ENCODE peak calls at places on chromosomes 6 and 20, in ten cellular contexts. B is AG09309; J is T-helper 2 cell; E is tibial artery; X is natural killer cell; F is activated CD4-positive, CD25-positive, alpha-beta regulatory T cell; T is EH; K is HuH-7; G is mesenchymal stem cell; R is heart left ventricle. W is an unnamed sample.

GRCh38 chr20:38581013-38581412 is at the start of gene ADIG:
- DNase-seq in B (no peak), J (no peak), E (no peak), X (no peak), F (no peak), T (no peak), K (no peak), G (no peak), R (peak; percentile 73), W (peak; percentile 45)

GRCh38 chr6:23414204-23414501 is 711.9 kb upstream of the NRSN1 start:
- DNase-seq in B (peak; percentile 44), J (no peak), E (no peak), X (no peak), F (no peak), T (peak; percentile 83), K (peak; percentile 5), G (peak; percentile 80), R (no peak), W (peak; percentile 25)

GRCh38 chr6:111692327-111693164 is 86.9 kb upstream of the TRAF3IP2 start:
- DNase-seq in B (no peak), J (no peak), E (no peak), X (no peak), F (no peak), T (no peak), K (peak; percentile 41), G (no peak), R (no peak), W (no peak)

GRCh38 chr20:4788314-4788713 is 66.6 kb downstream of the PRND start:
- DNase-seq in B (no peak), J (no peak), E (no peak), X (no peak), F (no peak), T (no peak), K (no peak), G (no peak), R (no peak), W (no peak)

GRCh38 chr20:25507385-25508082 is 77.8 kb downstream of the NINL start:
- DNase-seq in B (no peak), J (no peak), E (no peak), X (no peak), F (no peak), T (no peak), K (no peak), G (no peak), R (no peak), W (no peak)

GRCh38 chr6:100464910-100465700 is at the start of gene SIM1:
- DNase-seq in B (no peak), J (no peak), E (peak; percentile 41), X (no peak), F (no peak), T (peak; percentile 98), K (peak; percentile 93), G (peak; percentile 66), R (peak; percentile 79), W (peak; percentile 94)

GRCh38 chr6:155244434-155244833 is 19.4 kb upstream of the CLDN20 start:
- DNase-seq in B (no peak), J (no peak), E (no peak), X (no peak), F (no peak), T (no peak), K (no peak), G (no peak), R (no peak), W (no peak)

GRCh38 chr6:44892579-44892978 is 435.6 kb upstream of the RUNX2 start:
- DNase-seq in B (no peak), J (no peak), E (no peak), X (no peak), F (no peak), T (no peak), K (no peak), G (no peak), R (no peak), W (no peak)

GRCh38 chr6:132713355-132714134 is at the start of gene VNN1:
- DNase-seq in B (no peak), J (no peak), E (peak; percentile 60), X (no peak), F (no peak), T (peak; percentile 6), K (no peak), G (no peak), R (no peak), W (peak; percentile 75)

GRCh38 chr6:122869437-122870024 is 80.5 kb downstream of the SMPDL3A start:
- DNase-seq in B (no peak), J (no peak), E (no peak), X (no peak), F (no peak), T (peak; percentile 14), K (peak; percentile 33), G (peak; percentile 60), R (no peak), W (peak; percentile 75)

GRCh38 chr6:127117979-127118504 is 429 bp upstream of the RSPO3 start:
- DNase-seq in B (no peak), J (no peak), E (no peak), X (no peak), F (no peak), T (peak; percentile 4), K (peak; percentile 21), G (peak; percentile 50), R (no peak), W (peak; percentile 51)

GRCh38 chr20:21557246-21557982 is 43.5 kb upstream of the NKX2-2 start:
- DNase-seq in B (no peak), J (peak; percentile 35), E (no peak), X (no peak), F (peak; percentile 15), T (no peak), K (no peak), G (no peak), R (no peak), W (no peak)

GRCh38 chr20:15799871-15800270 is 773.4 kb downstream of the KIF16B start:
- DNase-seq in B (no peak), J (no peak), E (no peak), X (no peak), F (no peak), T (peak; percentile 43), K (no peak), G (peak; percentile 18), R (no peak), W (peak; percentile 32)

GRCh38 chr6:105357147-105357546 is 45.7 kb downstream of the PREP start:
- DNase-seq in B (no peak), J (no peak), E (no peak), X (no peak), F (no peak), T (no peak), K (no peak), G (no peak), R (no peak), W (no peak)

GRCh38 chr6:156866181-156866862 is 89.1 kb downstream of the ARID1B start:
- DNase-seq in B (no peak), J (no peak), E (no peak), X (no peak), F (peak; percentile 5), T (peak; percentile 75), K (no peak), G (peak; percentile 84), R (no peak), W (no peak)

GRCh38 chr6:47168176-47168575 is 126.0 kb upstream of the ADGRF1 start:
- DNase-seq in B (peak; percentile 96), J (no peak), E (peak; percentile 67), X (no peak), F (no peak), T (peak; percentile 98), K (no peak), G (peak; percentile 93), R (no peak), W (peak; percentile 95)

GRCh38 chr6:56944651-56945050 is 10.3 kb upstream of the BEND6 start:
- DNase-seq in B (no peak), J (no peak), E (no peak), X (no peak), F (no peak), T (no peak), K (no peak), G (no peak), R (no peak), W (no peak)

GRCh38 chr20:16968099-16968498 is 219.9 kb downstream of the OTOR start:
- DNase-seq in B (no peak), J (no peak), E (no peak), X (no peak), F (no peak), T (no peak), K (no peak), G (no peak), R (no peak), W (no peak)

GRCh38 chr6:46655803-46656202 is 3.0 kb downstream of the SLC25A27 start:
- DNase-seq in B (no peak), J (no peak), E (no peak), X (no peak), F (no peak), T (no peak), K (peak; percentile 46), G (peak; percentile 11), R (no peak), W (no peak)

GRCh38 chr20:58978351-58979190 is 2.5 kb upstream of the NELFCD start:
- DNase-seq in B (no peak), J (no peak), E (no peak), X (no peak), F (no peak), T (no peak), K (no peak), G (no peak), R (no peak), W (no peak)

GRCh38 chr20:36745234-36745926 is 510 bp downstream of the NDRG3 start:
- DNase-seq in B (no peak), J (no peak), E (no peak), X (no peak), F (no peak), T (peak; percentile 13), K (peak; percentile 56), G (peak; percentile 27), R (peak; percentile 68), W (peak; percentile 45)

GRCh38 chr6:2958331-2958711 is 13.0 kb downstream of the SERPINB6 start:
- DNase-seq in B (no peak), J (no peak), E (peak; percentile 63), X (no peak), F (no peak), T (no peak), K (no peak), G (no peak), R (peak; percentile 76), W (no peak)

GRCh38 chr6:8131265-8131897 is 29.0 kb upstream of the EEF1E1 start:
- DNase-seq in B (peak; percentile 14), J (peak; percentile 4), E (no peak), X (no peak), F (no peak), T (peak; percentile 77), K (peak; percentile 28), G (peak; percentile 73), R (no peak), W (peak; percentile 82)

GRCh38 chr20:32945710-32946221 is 58.5 kb downstream of the SUN5 start:
- DNase-seq in B (peak; percentile 5), J (no peak), E (no peak), X (no peak), F (no peak), T (peak; percentile 37), K (peak; percentile 64), G (peak; percentile 41), R (no peak), W (peak; percentile 52)

GRCh38 chr6:78513856-78514255 is 353.5 kb upstream of the IRAK1BP1 start:
- DNase-seq in B (no peak), J (no peak), E (no peak), X (no peak), F (no peak), T (no peak), K (peak; percentile 3), G (no peak), R (no peak), W (no peak)

GRCh38 chr6:30719356-30719755 is 796 bp upstream of the TUBB start:
- DNase-seq in B (no peak), J (no peak), E (no peak), X (no peak), F (no peak), T (no peak), K (no peak), G (no peak), R (no peak), W (no peak)

GRCh38 chr6:56291278-56291917 is 44.0 kb upstream of the COL21A1 start:
- DNase-seq in B (no peak), J (no peak), E (no peak), X (no peak), F (no peak), T (no peak), K (no peak), G (no peak), R (no peak), W (no peak)

GRCh38 chr6:132096245-132096644 is 145.1 kb upstream of the CCN2 start:
- DNase-seq in B (no peak), J (no peak), E (no peak), X (no peak), F (no peak), T (no peak), K (no peak), G (no peak), R (no peak), W (peak; percentile 29)